ENCODE peak calls at places on chromosomes 3 and 15, in eight cellular contexts. J is GM23248, C is psoas muscle, X is keratinocyte, V is heart left ventricle, K is right cardiac atrium, I is body of pancreas, O is iPS DF 6.9. R is an unnamed sample.

GRCh38 chr3:151362798-151363197 is 21.8 kb downstream of the P2RY12 start:
- DNase-seq in J (peak; percentile 35), C (no peak), X (no peak), V (no peak), K (peak; percentile 27), I (no peak), O (no peak), R (no peak)

GRCh38 chr3:107235193-107235922 is 141.9 kb upstream of the CCDC54 start:
- DNase-seq in J (peak; percentile 56), C (no peak), X (no peak), V (no peak), K (no peak), I (no peak), O (no peak), R (no peak)

GRCh38 chr15:62896380-62896866 is 146.1 kb upstream of the TPM1 start:
- DNase-seq in J (no peak), C (no peak), X (peak; percentile 66), V (no peak), K (no peak), I (no peak), O (no peak), R (no peak)

GRCh38 chr3:193746832-193747231 is 153.8 kb downstream of the OPA1 start:
- DNase-seq in J (no peak), C (no peak), X (no peak), V (no peak), K (no peak), I (no peak), O (no peak), R (no peak)

GRCh38 chr15:96422153-96422552 is 91.7 kb downstream of the NR2F2 start:
- DNase-seq in J (no peak), C (no peak), X (no peak), V (no peak), K (no peak), I (no peak), O (no peak), R (no peak)

GRCh38 chr3:69791111-69791510 is 51.8 kb downstream of the MITF start:
- DNase-seq in J (peak; percentile 90), C (peak; percentile 90), X (no peak), V (peak; percentile 84), K (peak; percentile 88), I (peak; percentile 17), O (no peak), R (no peak)

GRCh38 chr3:174613173-174613572 is 246.0 kb upstream of the NAALADL2 start:
- DNase-seq in J (no peak), C (no peak), X (no peak), V (no peak), K (no peak), I (no peak), O (no peak), R (no peak)

GRCh38 chr3:110343376-110343775 is 728.2 kb upstream of the NECTIN3 start:
- DNase-seq in J (peak; percentile 79), C (no peak), X (no peak), V (no peak), K (no peak), I (no peak), O (no peak), R (peak; percentile 46)

GRCh38 chr3:114155370-114155821 is 23.5 kb downstream of the DRD3 start:
- DNase-seq in J (peak; percentile 47), C (no peak), X (no peak), V (no peak), K (no peak), I (peak; percentile 18), O (no peak), R (no peak)

GRCh38 chr3:120824613-120825012 is 82.1 kb downstream of the GTF2E1 start:
- DNase-seq in J (no peak), C (no peak), X (no peak), V (no peak), K (no peak), I (no peak), O (no peak), R (no peak)

GRCh38 chr3:100082724-100083123 is 31.6 kb downstream of the FILIP1L start:
- DNase-seq in J (no peak), C (no peak), X (no peak), V (no peak), K (no peak), I (no peak), O (no peak), R (no peak)

GRCh38 chr15:91549581-91549980 is 303.9 kb upstream of the SLCO3A1 start:
- DNase-seq in J (no peak), C (no peak), X (no peak), V (no peak), K (no peak), I (no peak), O (no peak), R (no peak)

GRCh38 chr3:172649987-172650386 is 60.9 kb downstream of the NCEH1 start:
- DNase-seq in J (no peak), C (no peak), X (no peak), V (no peak), K (no peak), I (no peak), O (no peak), R (no peak)

GRCh38 chr15:26176831-26177230 is 313.7 kb upstream of the ATP10A start:
- DNase-seq in J (no peak), C (no peak), X (no peak), V (no peak), K (no peak), I (no peak), O (no peak), R (no peak)

GRCh38 chr3:126270145-126270811 is 86.9 kb downstream of the KLF15 start:
- DNase-seq in J (peak; percentile 47), C (peak; percentile 79), X (no peak), V (peak; percentile 88), K (peak; percentile 92), I (peak; percentile 97), O (no peak), R (peak; percentile 52)

GRCh38 chr3:189779166-189779565 is 148.0 kb downstream of the TP63 start:
- DNase-seq in J (no peak), C (no peak), X (no peak), V (no peak), K (no peak), I (no peak), O (no peak), R (no peak)

GRCh38 chr3:189778340-189778950 is 147.3 kb downstream of the TP63 start:
- DNase-seq in J (no peak), C (no peak), X (no peak), V (no peak), K (no peak), I (no peak), O (no peak), R (no peak)

GRCh38 chr3:189772584-189772983 is 141.4 kb downstream of the TP63 start:
- DNase-seq in J (peak; percentile 64), C (no peak), X (no peak), V (no peak), K (no peak), I (no peak), O (no peak), R (no peak)

GRCh38 chr3:189773056-189773455 is 141.9 kb downstream of the TP63 start:
- DNase-seq in J (peak; percentile 80), C (no peak), X (no peak), V (no peak), K (no peak), I (no peak), O (no peak), R (no peak)

GRCh38 chr3:189776163-189776824 is 145.1 kb downstream of the TP63 start:
- DNase-seq in J (no peak), C (no peak), X (no peak), V (no peak), K (no peak), I (no peak), O (no peak), R (no peak)
- H3K27me3 ChIP-seq in J (no peaks in the 10 kb centered on the region), C (no peaks in the 10 kb centered on the region), X (no peaks in the 10 kb centered on the region), V (no peaks in the 10 kb centered on the region), K (no peaks in the 10 kb centered on the region), I (no peaks in the 10 kb centered on the region), O (peaks cover 28% of the 10 kb centered on the region), R (no peaks in the 10 kb centered on the region)

GRCh38 chr3:41222012-41222411 is 22.7 kb downstream of the CTNNB1 start:
- DNase-seq in J (no peak), C (no peak), X (no peak), V (no peak), K (no peak), I (no peak), O (no peak), R (no peak)

GRCh38 chr3:41223078-41223477 is 23.8 kb downstream of the CTNNB1 start:
- DNase-seq in J (no peak), C (no peak), X (no peak), V (no peak), K (no peak), I (no peak), O (no peak), R (no peak)

GRCh38 chr3:41222508-41222907 is 23.2 kb downstream of the CTNNB1 start:
- DNase-seq in J (no peak), C (no peak), X (no peak), V (no peak), K (no peak), I (no peak), O (no peak), R (no peak)

GRCh38 chr3:41223691-41224090 is 24.4 kb downstream of the CTNNB1 start:
- DNase-seq in J (no peak), C (no peak), X (no peak), V (no peak), K (no peak), I (no peak), O (no peak), R (no peak)

DNA sequence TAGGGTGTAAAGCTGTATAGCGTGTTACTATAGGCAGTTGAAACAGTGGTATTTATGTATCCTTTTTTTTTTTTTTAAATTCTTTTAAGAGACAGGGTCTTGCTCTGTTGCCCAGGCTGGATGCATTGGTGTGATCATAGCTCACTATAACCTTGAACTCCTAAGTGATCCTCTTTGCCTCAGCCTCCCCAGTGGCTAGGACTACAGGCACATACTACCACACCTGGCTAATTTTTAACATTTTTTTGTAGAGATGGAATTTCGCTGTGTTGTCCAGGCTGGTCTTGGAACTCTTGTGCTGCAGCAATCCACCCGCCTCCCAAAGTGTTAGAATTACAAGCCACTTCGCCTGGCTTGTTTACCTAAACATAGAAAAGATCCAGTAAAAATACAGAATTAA is 22.0 kb downstream of the CTNNB1 start:
- DNase-seq in J (no peak), C (no peak), X (no peak), V (no peak), K (no peak), I (no peak), O (no peak), R (no peak)
- H3K4me1 ChIP-seq in J (peaks cover 38% of the 10 kb centered on the region), C (peaks cover 67% of the 10 kb centered on the region), X (peaks cover 6% of the 10 kb centered on the region), V (peaks cover 86% of the 10 kb centered on the region), K (peaks cover 19% of the 10 kb centered on the region), I (peaks cover 59% of the 10 kb centered on the region), O (no peaks in the 10 kb centered on the region), R (peaks cover 21% of the 10 kb centered on the region)

GRCh38 chr15:70171224-70171886 is 73.6 kb upstream of the TLE3 start:
- DNase-seq in J (no peak), C (no peak), X (no peak), V (no peak), K (no peak), I (no peak), O (no peak), R (no peak)
- H3K27me3 ChIP-seq in J (peaks cover 6% of the 10 kb centered on the region), C (peaks cover 2% of the 10 kb centered on the region), X (peaks cover 31% of the 10 kb centered on the region), V (no peaks in the 10 kb centered on the region), K (no peaks in the 10 kb centered on the region), I (no peaks in the 10 kb centered on the region), O (no peaks in the 10 kb centered on the region), R (no peaks in the 10 kb centered on the region)

GRCh38 chr3:149552700-149553099 is 78.2 kb downstream of the TM4SF4 start:
- DNase-seq in J (no peak), C (no peak), X (no peak), V (no peak), K (no peak), I (no peak), O (no peak), R (no peak)
- H3K4me1 ChIP-seq in J (peaks cover 54% of the 10 kb centered on the region), C (peaks cover 63% of the 10 kb centered on the region), X (peaks cover 25% of the 10 kb centered on the region), V (peaks cover 71% of the 10 kb centered on the region), K (peaks cover 17% of the 10 kb centered on the region), I (peaks cover 54% of the 10 kb centered on the region), O (no peaks in the 10 kb centered on the region), R (peaks cover 66% of the 10 kb centered on the region)

GRCh38 chr15:45469429-45469828 is 53.1 kb downstream of the SLC30A4 start:
- DNase-seq in J (no peak), C (no peak), X (no peak), V (no peak), K (no peak), I (no peak), O (no peak), R (no peak)
- H3K27me3 ChIP-seq in J (no peaks in the 10 kb centered on the region), C (peaks cover 4% of the 10 kb centered on the region), X (peaks cover 6% of the 10 kb centered on the region), V (peaks cover 24% of the 10 kb centered on the region), K (no peaks in the 10 kb centered on the region), I (no peaks in the 10 kb centered on the region), O (peaks cover 74% of the 10 kb centered on the region), R (no peaks in the 10 kb centered on the region)

R was measured in SJSA1.